ENCODE peak calls at places on chromosomes 7 and 10, in six cellular contexts. One of them, this sample, is unnamed.

GRCh38 chr10:4345842-4346241 is 480.2 kb upstream of the AKR1E2 start:
- DNase-seq in GM23338: no peak
- DNase-seq in spleen: no peak
- DNase-seq in brain microvascular endothelial cell: no peak
- DNase-seq in neural progenitor cell: no peak
- DNase-seq in upper lobe of right lung: no peak
- DNase-seq in this sample: no peak

GRCh38 chr7:12685550-12685949 is 1.9 kb upstream of the ARL4A start:
- DNase-seq in GM23338: peak; percentile 88
- DNase-seq in spleen: no peak
- DNase-seq in brain microvascular endothelial cell: peak; percentile 39
- DNase-seq in neural progenitor cell: peak; percentile 75
- DNase-seq in upper lobe of right lung: no peak
- DNase-seq in this sample: peak; percentile 78

GRCh38 chr10:68628576-68629127 is 68.5 kb downstream of the TET1 start:
- DNase-seq in GM23338: no peak
- DNase-seq in spleen: no peak
- DNase-seq in brain microvascular endothelial cell: no peak
- DNase-seq in neural progenitor cell: no peak
- DNase-seq in upper lobe of right lung: no peak
- DNase-seq in this sample: peak; percentile 18

GRCh38 chr10:102962259-102962658 is 44.2 kb downstream of the CNNM2 start:
- DNase-seq in GM23338: no peak
- DNase-seq in spleen: no peak
- DNase-seq in brain microvascular endothelial cell: no peak
- DNase-seq in neural progenitor cell: no peak
- DNase-seq in upper lobe of right lung: no peak
- DNase-seq in this sample: no peak

GRCh38 chr10:114714281-114714741 is 56.2 kb upstream of the ABLIM1 start:
- DNase-seq in GM23338: no peak
- DNase-seq in spleen: no peak
- DNase-seq in brain microvascular endothelial cell: peak; percentile 97
- DNase-seq in neural progenitor cell: no peak
- DNase-seq in upper lobe of right lung: no peak
- DNase-seq in this sample: peak; percentile 89

GRCh38 chr10:129272171-129272570 is 194.9 kb upstream of the MGMT start:
- DNase-seq in GM23338: no peak
- DNase-seq in spleen: no peak
- DNase-seq in brain microvascular endothelial cell: no peak
- DNase-seq in neural progenitor cell: no peak
- DNase-seq in upper lobe of right lung: no peak
- DNase-seq in this sample: no peak

GRCh38 chr10:60916025-60916424 is 28.0 kb downstream of the RHOBTB1 start:
- DNase-seq in GM23338: peak; percentile 60
- DNase-seq in spleen: no peak
- DNase-seq in brain microvascular endothelial cell: no peak
- DNase-seq in neural progenitor cell: no peak
- DNase-seq in upper lobe of right lung: no peak
- DNase-seq in this sample: no peak

GRCh38 chr10:48449501-48450232 is 143.2 kb downstream of the MAPK8 start:
- DNase-seq in GM23338: no peak
- DNase-seq in spleen: peak; percentile 51
- DNase-seq in brain microvascular endothelial cell: no peak
- DNase-seq in neural progenitor cell: no peak
- DNase-seq in upper lobe of right lung: peak; percentile 53
- DNase-seq in this sample: no peak

GRCh38 chr10:63628526-63629362 is 107.5 kb downstream of the REEP3 start:
- DNase-seq in GM23338: peak; percentile 64
- DNase-seq in spleen: no peak
- DNase-seq in brain microvascular endothelial cell: peak; percentile 28
- DNase-seq in neural progenitor cell: peak; percentile 77
- DNase-seq in upper lobe of right lung: peak; percentile 69
- DNase-seq in this sample: peak; percentile 70

GRCh38 chr7:152025937-152026890 is 740 bp downstream of the GALNT11 start:
- DNase-seq in GM23338: no peak
- DNase-seq in spleen: no peak
- DNase-seq in brain microvascular endothelial cell: no peak
- DNase-seq in neural progenitor cell: no peak
- DNase-seq in upper lobe of right lung: no peak
- DNase-seq in this sample: no peak

GRCh38 chr10:74026428-74026979 is 28.6 kb downstream of the VCL start:
- DNase-seq in GM23338: no peak
- DNase-seq in spleen: no peak
- DNase-seq in brain microvascular endothelial cell: no peak
- DNase-seq in neural progenitor cell: no peak
- DNase-seq in upper lobe of right lung: no peak
- DNase-seq in this sample: no peak

GRCh38 chr7:151784843-151785680 is 91.9 kb downstream of the PRKAG2 start:
- DNase-seq in GM23338: no peak
- DNase-seq in spleen: peak; percentile 62
- DNase-seq in brain microvascular endothelial cell: no peak
- DNase-seq in neural progenitor cell: no peak
- DNase-seq in upper lobe of right lung: no peak
- DNase-seq in this sample: no peak

DNA sequence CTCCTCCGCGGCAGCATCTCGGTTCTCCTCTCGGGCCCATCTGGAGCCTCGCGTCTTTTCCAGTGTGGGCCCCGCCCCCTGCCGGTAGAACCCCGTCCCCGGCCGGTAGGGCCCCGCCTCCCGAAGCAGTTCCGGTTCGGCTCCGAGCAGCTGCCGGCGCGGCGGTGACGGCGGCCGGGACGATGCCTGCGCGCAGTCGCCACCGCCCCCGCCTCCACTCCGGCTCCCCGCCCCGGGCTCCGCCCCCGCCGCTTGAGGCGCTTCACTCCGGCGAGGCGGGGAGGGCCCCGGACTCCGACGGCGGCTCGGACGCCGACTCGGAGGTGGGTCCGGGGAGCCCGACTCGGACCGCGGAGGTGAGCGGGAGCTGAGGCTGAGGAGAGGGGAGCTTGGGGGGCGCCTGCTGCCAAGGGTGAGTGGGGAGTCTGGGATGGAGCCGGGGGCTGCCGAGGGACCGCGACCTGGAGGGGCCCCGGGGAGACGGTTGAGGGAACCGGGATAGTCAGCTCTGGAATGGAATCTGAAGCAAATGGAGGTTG is at the start of gene SAMD8:
- DNase-seq in GM23338: peak; percentile 98
- DNase-seq in spleen: peak; percentile 99
- DNase-seq in brain microvascular endothelial cell: peak; percentile 95
- DNase-seq in neural progenitor cell: peak; percentile 98
- DNase-seq in upper lobe of right lung: peak; percentile 99
- DNase-seq in this sample: peak; percentile 98
- TF ChIP-seq CTCF in GM23338: no peak
- TF ChIP-seq CTCF in spleen: peak; percentile 39
- TF ChIP-seq CTCF in brain microvascular endothelial cell: peak; percentile 28
- TF ChIP-seq CTCF in neural progenitor cell: peak; percentile 39
- TF ChIP-seq CTCF in upper lobe of right lung: peak; percentile 34
- TF ChIP-seq CTCF in this sample: no peak

GRCh38 chr10:122154733-122155366 is 116.2 kb upstream of the BTBD16 start:
- DNase-seq in GM23338: peak; percentile 64
- DNase-seq in spleen: peak; percentile 62
- DNase-seq in brain microvascular endothelial cell: peak; percentile 63
- DNase-seq in neural progenitor cell: peak; percentile 66
- DNase-seq in upper lobe of right lung: peak; percentile 59
- DNase-seq in this sample: peak; percentile 48
- H3K4me3 ChIP-seq in GM23338: no peak overlapping the region
- H3K4me3 ChIP-seq in spleen: no peak overlapping the region
- H3K4me3 ChIP-seq in brain microvascular endothelial cell: peak overlapping the region; percentile 43
- H3K4me3 ChIP-seq in neural progenitor cell: no peak overlapping the region
- H3K4me3 ChIP-seq in upper lobe of right lung: no peak overlapping the region
- H3K4me3 ChIP-seq in this sample: no peak overlapping the region

DNA sequence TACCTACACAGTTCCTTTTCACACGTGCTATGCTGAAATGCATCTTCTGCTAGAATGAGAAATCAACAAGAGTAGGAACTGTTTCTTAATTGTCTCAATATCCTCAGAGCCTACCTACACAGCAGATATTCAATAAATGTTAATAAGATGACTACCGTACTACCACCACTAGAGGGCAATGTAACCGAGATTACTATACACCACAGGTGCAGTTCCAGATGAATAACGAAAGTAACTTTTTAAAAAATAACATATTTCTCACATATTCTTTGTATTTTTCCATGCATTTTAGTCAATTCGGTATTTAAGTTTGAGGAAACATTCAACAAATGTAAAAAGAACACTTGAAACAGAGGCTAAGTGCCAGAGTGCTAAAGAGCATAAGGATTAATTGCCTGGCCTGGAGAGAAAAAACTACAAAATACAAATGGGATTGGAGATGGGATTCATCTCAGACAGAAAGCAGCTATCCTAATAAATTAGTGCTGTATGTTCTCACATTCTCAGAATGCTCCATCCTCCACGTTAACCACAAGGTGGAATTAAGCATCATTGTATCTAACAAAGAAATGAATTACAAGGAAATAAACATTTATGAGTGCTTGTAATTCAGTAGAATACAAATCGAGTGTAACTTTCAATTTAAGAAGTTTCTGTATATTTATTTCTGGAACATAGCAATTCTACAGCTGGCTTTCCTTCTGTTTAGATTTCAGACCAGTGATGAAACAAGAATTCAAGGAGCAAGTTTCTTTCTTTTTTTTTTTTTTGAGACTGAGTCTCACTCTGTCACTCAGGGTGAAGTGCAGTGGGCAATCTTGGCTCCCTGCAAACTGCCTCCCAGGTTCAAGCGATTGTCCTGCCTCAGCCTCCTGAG is 20.3 kb upstream of the HECTD2 start:
- DNase-seq in GM23338: peak; percentile 85
- DNase-seq in spleen: no peak
- DNase-seq in brain microvascular endothelial cell: peak; percentile 38
- DNase-seq in neural progenitor cell: peak; percentile 84
- DNase-seq in upper lobe of right lung: no peak
- DNase-seq in this sample: peak; percentile 78
- TF ChIP-seq CTCF in GM23338: peak; percentile 72
- TF ChIP-seq CTCF in spleen: peak; percentile 54
- TF ChIP-seq CTCF in brain microvascular endothelial cell: no peak
- TF ChIP-seq CTCF in neural progenitor cell: peak; percentile 86
- TF ChIP-seq CTCF in upper lobe of right lung: peak; percentile 73
- TF ChIP-seq CTCF in this sample: peak; percentile 37

GRCh38 chr7:44937426-44937825 is 41.4 kb downstream of the MYO1G start:
- DNase-seq in GM23338: no peak
- DNase-seq in spleen: no peak
- DNase-seq in brain microvascular endothelial cell: no peak
- DNase-seq in neural progenitor cell: no peak
- DNase-seq in upper lobe of right lung: no peak
- DNase-seq in this sample: no peak

GRCh38 chr7:44930921-44931320 is 45.6 kb upstream of the PURB start:
- DNase-seq in GM23338: no peak
- DNase-seq in spleen: no peak
- DNase-seq in brain microvascular endothelial cell: no peak
- DNase-seq in neural progenitor cell: no peak
- DNase-seq in upper lobe of right lung: no peak
- DNase-seq in this sample: no peak

GRCh38 chr7:44935016-44935415 is 43.8 kb downstream of the MYO1G start:
- DNase-seq in GM23338: no peak
- DNase-seq in spleen: no peak
- DNase-seq in brain microvascular endothelial cell: no peak
- DNase-seq in neural progenitor cell: no peak
- DNase-seq in upper lobe of right lung: no peak
- DNase-seq in this sample: no peak

GRCh38 chr7:44936322-44936721 is 42.5 kb downstream of the MYO1G start:
- DNase-seq in GM23338: no peak
- DNase-seq in spleen: no peak
- DNase-seq in brain microvascular endothelial cell: no peak
- DNase-seq in neural progenitor cell: no peak
- DNase-seq in upper lobe of right lung: no peak
- DNase-seq in this sample: no peak

DNA sequence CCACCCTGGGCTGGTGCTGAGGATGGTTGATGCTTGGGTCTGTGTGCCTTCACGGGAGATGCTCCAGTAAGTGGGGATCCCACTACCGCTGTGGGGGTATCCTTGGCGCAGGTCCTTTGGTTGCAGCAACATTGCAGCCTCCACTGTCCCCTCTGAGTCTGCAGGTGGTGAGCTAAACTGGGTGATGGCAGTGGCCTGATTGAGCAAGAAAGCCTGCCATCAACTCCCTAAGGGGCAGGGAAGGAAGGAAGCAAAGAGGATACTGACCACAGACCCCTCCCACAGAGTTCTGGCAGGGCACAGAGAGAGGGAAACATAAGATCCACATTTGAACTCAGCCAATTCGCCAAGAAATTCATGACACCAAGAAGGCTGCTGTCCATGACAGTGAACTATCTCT is 43.2 kb downstream of the MYO1G start:
- DNase-seq in GM23338: no peak
- DNase-seq in spleen: no peak
- DNase-seq in brain microvascular endothelial cell: no peak
- DNase-seq in neural progenitor cell: no peak
- DNase-seq in upper lobe of right lung: no peak
- DNase-seq in this sample: no peak
- H3K4me3 ChIP-seq in GM23338: no peak overlapping the region
- H3K4me3 ChIP-seq in spleen: no peak overlapping the region
- H3K4me3 ChIP-seq in brain microvascular endothelial cell: no peak overlapping the region
- H3K4me3 ChIP-seq in neural progenitor cell: no peak overlapping the region
- H3K4me3 ChIP-seq in upper lobe of right lung: no peak overlapping the region
- H3K4me3 ChIP-seq in this sample: no peak overlapping the region

GRCh38 chr7:155858521-155859061 is 46.3 kb upstream of the SHH start:
- DNase-seq in GM23338: no peak
- DNase-seq in spleen: peak; percentile 22
- DNase-seq in brain microvascular endothelial cell: no peak
- DNase-seq in neural progenitor cell: no peak
- DNase-seq in upper lobe of right lung: no peak
- DNase-seq in this sample: peak; percentile 44
- TF ChIP-seq CTCF in GM23338: no peak
- TF ChIP-seq CTCF in spleen: no peak
- TF ChIP-seq CTCF in brain microvascular endothelial cell: no peak
- TF ChIP-seq CTCF in neural progenitor cell: no peak
- TF ChIP-seq CTCF in upper lobe of right lung: no peak
- TF ChIP-seq CTCF in this sample: no peak

DNA sequence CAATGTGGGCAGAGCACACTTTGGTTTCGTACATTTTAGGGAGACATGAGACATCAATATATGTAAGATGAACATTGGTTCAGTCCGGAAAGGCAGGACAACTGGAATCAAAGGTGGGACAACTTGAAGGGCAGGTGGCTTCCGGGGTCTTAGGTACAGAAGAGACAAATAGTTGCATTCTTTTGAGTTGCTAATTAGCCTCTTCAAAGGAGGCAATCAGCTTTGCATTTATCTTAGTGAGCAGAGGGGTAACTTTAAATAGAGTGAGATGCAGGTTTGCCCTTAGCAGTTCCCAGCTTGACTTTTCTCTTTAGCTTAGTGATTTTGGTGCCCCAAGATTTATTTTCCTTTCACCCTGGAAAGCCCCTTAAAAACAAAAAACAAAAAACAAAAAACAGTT is 21.3 kb downstream of the ZNF487 start:
- DNase-seq in GM23338: peak; percentile 66
- DNase-seq in spleen: peak; percentile 11
- DNase-seq in brain microvascular endothelial cell: no peak
- DNase-seq in neural progenitor cell: peak; percentile 8
- DNase-seq in upper lobe of right lung: no peak
- DNase-seq in this sample: no peak
- H3K4me3 ChIP-seq in GM23338: peak overlapping the region; percentile 3
- H3K4me3 ChIP-seq in spleen: no peak overlapping the region
- H3K4me3 ChIP-seq in brain microvascular endothelial cell: no peak overlapping the region
- H3K4me3 ChIP-seq in neural progenitor cell: no peak overlapping the region
- H3K4me3 ChIP-seq in upper lobe of right lung: no peak overlapping the region
- H3K4me3 ChIP-seq in this sample: no peak overlapping the region

DNA sequence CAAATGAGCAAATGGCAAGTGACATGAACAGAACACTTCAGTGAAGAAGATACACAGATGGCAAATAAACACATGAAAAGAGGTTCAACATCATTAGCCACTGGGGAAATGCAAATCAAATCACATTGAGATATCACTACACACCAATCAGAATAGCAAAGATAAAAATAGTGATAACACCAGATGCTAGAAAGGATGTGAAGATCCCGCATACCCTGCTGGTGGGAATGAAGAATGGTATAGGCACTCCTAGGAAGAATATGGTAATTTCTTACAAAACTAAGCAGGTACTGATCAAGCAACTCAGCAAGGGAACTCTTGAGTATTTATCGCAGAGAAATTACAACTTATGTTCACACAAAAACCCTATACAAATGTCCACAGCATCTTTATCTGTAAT is 11.2 kb downstream of the LAMB4 start:
- DNase-seq in GM23338: peak; percentile 61
- DNase-seq in spleen: no peak
- DNase-seq in brain microvascular endothelial cell: no peak
- DNase-seq in neural progenitor cell: no peak
- DNase-seq in upper lobe of right lung: no peak
- DNase-seq in this sample: no peak
- TF ChIP-seq CTCF in GM23338: peak; percentile 56
- TF ChIP-seq CTCF in spleen: no peak
- TF ChIP-seq CTCF in brain microvascular endothelial cell: peak; percentile 45
- TF ChIP-seq CTCF in neural progenitor cell: peak; percentile 31
- TF ChIP-seq CTCF in upper lobe of right lung: no peak
- TF ChIP-seq CTCF in this sample: peak; percentile 7

This sample was measured in cardiac fibroblast.